ENCODE peak calls at places on chromosomes 4 and X, in seven cellular contexts. G, O, C, V, N, A and T are unnamed samples.
A peak's percentile ranks its signal among the peaks of the same experiment; 100 is the strongest.

GRCh38 chrX:117835034-117835433 is 281.6 kb downstream of the KLHL13 start:
- DNase-seq in N (no peak), V (no peak), C (no peak), O (no peak), A (no peak), G (no peak), T (no peak)

GRCh38 chr4:138595731-138596465 is 353.7 kb upstream of the SLC7A11 start:
- DNase-seq in G (no peak), N (no peak), A (no peak), V (no peak), C (no peak), O (no peak), T (no peak)

GRCh38 chrX:85375333-85375738 is 4.1 kb downstream of the POF1B start:
- DNase-seq in V (no peak), G (no peak), O (no peak), C (no peak), A (no peak), N (no peak), T (no peak)

GRCh38 chr4:94358101-94358500 is 15.5 kb upstream of the HPGDS start:
- DNase-seq in O (no peak), C (no peak), V (no peak), N (no peak), A (no peak), G (no peak), T (no peak)

GRCh38 chr4:168856312-168856711 is 153.7 kb downstream of the CBR4 start:
- DNase-seq in O (no peak), C (no peak), G (peak; percentile 81), N (no peak), A (no peak), V (no peak), T (no peak)

GRCh38 chrX:67415937-67416336 is 127.9 kb upstream of the AR start:
- DNase-seq in O (no peak), V (no peak), C (no peak), A (no peak), G (no peak), N (no peak), T (no peak)

GRCh38 chrX:13094780-13095425 is 50.5 kb upstream of the FAM9C start:
- DNase-seq in O (no peak), A (no peak), C (no peak), G (no peak), V (no peak), N (no peak), T (no peak)

GRCh38 chr4:1023895-1024740 is 12.7 kb downstream of the FGFRL1 start:
- DNase-seq in V (no peak), G (no peak), C (no peak), O (no peak), N (no peak), A (no peak), T (no peak)

GRCh38 chrX:151825927-151826471 is 86.7 kb upstream of the MAGEA4 start:
- DNase-seq in N (no peak), V (no peak), A (no peak), C (no peak), O (no peak), G (peak; percentile 95), T (no peak)

GRCh38 chr4:99723555-99724450 is 66.2 kb upstream of the C4orf54 start:
- DNase-seq in A (no peak), C (peak; percentile 11), N (peak; percentile 83), G (peak; percentile 83), V (no peak), O (peak; percentile 48), T (no peak)

GRCh38 chr4:7653510-7654414 is 219.0 kb upstream of the PSAPL1 start:
- DNase-seq in O (no peak), V (no peak), A (no peak), C (no peak), N (peak; percentile 13), G (no peak), T (no peak)

GRCh38 chrX:25083661-25084060 is 67.9 kb upstream of the ARX start:
- DNase-seq in G (peak; percentile 13), C (no peak), V (no peak), O (no peak), A (no peak), N (no peak), T (no peak)

GRCh38 chr4:108144451-108144850 is 24.3 kb downstream of the LEF1 start:
- DNase-seq in A (no peak), C (peak; percentile 47), V (no peak), O (no peak), N (no peak), G (no peak), T (no peak)

GRCh38 chr4:163166041-163166579 is 580 bp downstream of the NAF1 start:
- DNase-seq in O (peak; percentile 49), A (peak; percentile 14), N (peak; percentile 20), V (peak; percentile 88), G (peak; percentile 49), C (peak; percentile 58), T (peak; percentile 38)

GRCh38 chr4:114383721-114384120 is 214.9 kb upstream of the UGT8 start:
- DNase-seq in C (no peak), A (no peak), G (peak; percentile 88), V (no peak), N (no peak), O (no peak), T (no peak)

GRCh38 chrX:9286234-9286633 is 178.6 kb upstream of the TBL1X start:
- DNase-seq in V (no peak), A (no peak), O (no peak), N (no peak), G (no peak), C (no peak), T (no peak)

GRCh38 chr4:116544946-116545345 is 540.4 kb downstream of the TRAM1L1 start:
- DNase-seq in N (no peak), G (no peak), V (no peak), O (no peak), C (no peak), A (no peak), T (no peak)

GRCh38 chrX:49251325-49251724 is 13.2 kb downstream of the FOXP3 start:
- DNase-seq in V (no peak), A (no peak), O (no peak), C (no peak), G (no peak), N (no peak), T (no peak)

GRCh38 chr4:53313510-53313909 is 52.4 kb downstream of the SCFD2 start:
- DNase-seq in N (no peak), C (no peak), V (no peak), A (peak; percentile 15), O (peak; percentile 33), G (peak; percentile 22), T (no peak)

GRCh38 chr4:11105715-11106114 is 323.0 kb downstream of the HS3ST1 start:
- DNase-seq in C (no peak), A (no peak), V (no peak), G (peak; percentile 0), O (no peak), N (no peak), T (no peak)

GRCh38 chr4:183455431-183456145 is 11.2 kb downstream of the CDKN2AIP start:
- DNase-seq in N (no peak), V (no peak), O (no peak), G (peak; percentile 74), A (no peak), C (no peak), T (no peak)

GRCh38 chrX:63330681-63331080 is 20.5 kb downstream of the SPIN4 start:
- DNase-seq in N (no peak), G (peak; percentile 5), A (no peak), C (no peak), O (no peak), V (no peak), T (no peak)

GRCh38 chr4:21901831-21902230 is 46.7 kb downstream of the KCNIP4 start:
- DNase-seq in C (no peak), N (no peak), G (peak; percentile 64), O (no peak), A (no peak), V (no peak), T (no peak)

GRCh38 chr4:1375051-1375721 is 28.2 kb downstream of the UVSSA start:
- DNase-seq in G (no peak), C (no peak), O (no peak), N (no peak), V (no peak), A (no peak), T (no peak)

GRCh38 chrX:138067415-138067814 is 501.5 kb downstream of the ZIC3 start:
- DNase-seq in O (no peak), A (no peak), N (no peak), V (no peak), C (no peak), G (no peak), T (no peak)

GRCh38 chr4:187995322-187996207 is at the start of gene ZFP42:
- DNase-seq in V (no peak), A (no peak), G (no peak), O (no peak), N (no peak), C (no peak), T (no peak)